ENCODE peak calls at places on chromosomes 13 and 19, in nine cellular contexts. C, S, H, F, X, W, V, N and L are unnamed samples.

GRCh38 chr19:1177322-1178114 is 3.5 kb upstream of the SBNO2 start:
- DNase-seq in C (peak), S (peak), H (peak), F (peak), X (peak), W (peak), V (no peak), N (peak), L (peak)

GRCh38 chr13:34913040-34913439 is 29.0 kb upstream of the NBEA start:
- DNase-seq in C (peak), S (no peak), H (no peak), F (peak), X (peak), W (peak), V (no peak), N (no peak), L (no peak)

GRCh38 chr13:47794963-47795362 is 206.1 kb downstream of the SUCLA2 start:
- DNase-seq in C (no peak), S (no peak), H (no peak), F (no peak), X (no peak), W (peak), V (no peak), N (no peak), L (no peak)

GRCh38 chr19:4429266-4430200 is 27.1 kb downstream of the CHAF1A start:
- DNase-seq in C (no peak), S (no peak), H (peak), F (no peak), X (no peak), W (no peak), V (no peak), N (no peak), L (no peak)

GRCh38 chr19:1445185-1445931 is 4.6 kb upstream of the APC2 start:
- DNase-seq in C (no peak), S (peak), H (no peak), F (peak), X (peak), W (peak), V (peak), N (no peak), L (no peak)

GRCh38 chr19:5828661-5829566 is 10.6 kb downstream of the FUT6 start:
- DNase-seq in C (no peak), S (no peak), H (no peak), F (no peak), X (peak), W (no peak), V (peak), N (no peak), L (no peak)

GRCh38 chr19:41882568-41883462 is at the start of gene ARHGEF1:
- DNase-seq in C (no peak), S (peak), H (no peak), F (no peak), X (peak), W (peak), V (peak), N (no peak), L (no peak)

GRCh38 chr19:55678121-55678671 is 3.2 kb downstream of the EPN1 start:
- DNase-seq in C (no peak), S (peak), H (no peak), F (no peak), X (no peak), W (no peak), V (peak), N (no peak), L (no peak)

GRCh38 chr19:10752237-10752912 is 34.5 kb downstream of the DNM2 start:
- DNase-seq in C (no peak), S (no peak), H (no peak), F (no peak), X (no peak), W (no peak), V (peak), N (no peak), L (no peak)

GRCh38 chr19:311813-312261 is 20.6 kb upstream of the PLPP2 start:
- DNase-seq in C (no peak), S (no peak), H (no peak), F (no peak), X (no peak), W (no peak), V (peak), N (no peak), L (no peak)

GRCh38 chr13:39263033-39263432 is 224.8 kb downstream of the NHLRC3 start:
- DNase-seq in C (no peak), S (peak), H (no peak), F (peak), X (peak), W (peak), V (no peak), N (no peak), L (peak)

GRCh38 chr19:4660181-4660791 is 9.9 kb downstream of the MYDGF start:
- DNase-seq in C (no peak), S (no peak), H (no peak), F (no peak), X (peak), W (peak), V (no peak), N (no peak), L (no peak)

GRCh38 chr13:57813641-57814040 is 182.1 kb downstream of the PCDH17 start:
- DNase-seq in C (no peak), S (no peak), H (no peak), F (no peak), X (no peak), W (no peak), V (no peak), N (no peak), L (no peak)

GRCh38 chr13:31835932-31836331 is 96.6 kb downstream of the RXFP2 start:
- DNase-seq in C (no peak), S (no peak), H (peak), F (peak), X (no peak), W (peak), V (no peak), N (peak), L (peak)

GRCh38 chr19:32168111-32168510 is 177.3 kb upstream of the ZNF507 start:
- DNase-seq in C (no peak), S (no peak), H (no peak), F (no peak), X (no peak), W (no peak), V (no peak), N (no peak), L (no peak)

GRCh38 chr13:49560270-49561063 is 24.9 kb downstream of the RCBTB1 start:
- DNase-seq in C (peak), S (no peak), H (peak), F (peak), X (peak), W (peak), V (no peak), N (no peak), L (no peak)

GRCh38 chr13:29436291-29436690 is 159.2 kb downstream of the SLC7A1 start:
- DNase-seq in C (peak), S (no peak), H (no peak), F (peak), X (no peak), W (peak), V (no peak), N (peak), L (no peak)

GRCh38 chr13:60759499-60759898 is 362.5 kb downstream of the TDRD3 start:
- DNase-seq in C (peak), S (no peak), H (no peak), F (peak), X (no peak), W (peak), V (no peak), N (no peak), L (no peak)

GRCh38 chr13:45775401-45775963 is 73.4 kb downstream of the CBY2 start:
- DNase-seq in C (no peak), S (no peak), H (no peak), F (no peak), X (no peak), W (no peak), V (no peak), N (no peak), L (no peak)

GRCh38 chr13:43261018-43261417 is 237.6 kb downstream of the DNAJC15 start:
- DNase-seq in C (peak), S (no peak), H (peak), F (peak), X (no peak), W (peak), V (no peak), N (peak), L (no peak)

GRCh38 chr19:40006273-40006691 is 9.4 kb downstream of the ZNF546 start:
- DNase-seq in C (peak), S (no peak), H (peak), F (peak), X (no peak), W (peak), V (no peak), N (peak), L (peak)

GRCh38 chr19:54461201-54462071 is 2.1 kb downstream of the LENG9 start:
- DNase-seq in C (no peak), S (no peak), H (peak), F (no peak), X (no peak), W (no peak), V (no peak), N (no peak), L (no peak)

GRCh38 chr19:2527171-2527570 is 51.2 kb downstream of the GADD45B start:
- DNase-seq in C (no peak), S (no peak), H (no peak), F (no peak), X (no peak), W (no peak), V (no peak), N (no peak), L (no peak)

GRCh38 chr19:2527716-2528115 is 51.8 kb downstream of the GADD45B start:
- DNase-seq in C (no peak), S (no peak), H (no peak), F (no peak), X (no peak), W (no peak), V (no peak), N (no peak), L (no peak)

GRCh38 chr19:2524840-2525723 is 49.2 kb downstream of the GADD45B start:
- DNase-seq in C (peak), S (no peak), H (no peak), F (peak), X (peak), W (peak), V (peak), N (peak), L (no peak)

GRCh38 chr19:2524361-2524839 is 48.5 kb downstream of the GADD45B start:
- DNase-seq in C (no peak), S (no peak), H (no peak), F (no peak), X (no peak), W (no peak), V (no peak), N (no peak), L (no peak)

DNA sequence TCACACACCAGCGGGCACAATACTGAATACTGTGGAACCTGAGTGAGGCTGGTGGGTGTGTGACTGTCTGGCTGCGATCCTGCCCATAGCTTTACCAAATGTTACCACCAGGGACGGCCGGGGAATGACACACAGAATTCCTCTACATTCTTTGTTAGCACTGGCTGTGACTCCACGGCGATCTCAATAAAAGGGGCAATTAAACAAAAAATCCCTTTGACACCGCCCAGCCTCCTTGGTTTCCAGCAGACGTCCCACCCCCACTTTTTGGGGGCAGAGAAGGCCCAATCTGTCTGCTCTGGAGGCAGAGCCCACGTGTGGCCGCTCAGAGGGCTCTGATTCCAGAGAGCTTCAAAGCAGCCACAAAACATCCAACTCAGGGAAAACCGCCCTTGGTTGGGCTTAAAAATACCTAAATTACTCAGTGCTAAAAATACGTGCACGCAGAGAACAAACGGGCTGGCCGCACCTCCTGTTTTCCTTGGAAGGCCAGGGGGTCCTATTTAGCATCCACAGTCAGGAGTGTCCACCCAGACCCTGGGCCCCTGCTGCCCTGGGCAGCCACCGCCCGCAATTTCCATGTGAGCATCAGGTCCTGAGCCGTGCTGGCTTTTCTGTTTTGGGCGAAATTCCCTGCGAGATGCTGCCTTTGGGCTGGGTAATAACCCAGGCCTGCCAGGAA is 47.8 kb downstream of the GADD45B start:
- DNase-seq in C (no peak), S (no peak), H (no peak), F (peak), X (no peak), W (no peak), V (no peak), N (peak), L (no peak)
- TF ChIP-seq CTCF in C (peak), S (peak), H (peak), F (peak), X (peak), W (no peak), V (no peak), N (peak), L (peak)

GRCh38 chr19:19459707-19460251 is 54.3 kb downstream of the GATAD2A start:
- DNase-seq in C (no peak), S (peak), H (no peak), F (peak), X (no peak), W (peak), V (peak), N (peak), L (no peak)

GRCh38 chr19:19460258-19460731 is 54.8 kb downstream of the GATAD2A start:
- DNase-seq in C (no peak), S (no peak), H (no peak), F (no peak), X (no peak), W (no peak), V (no peak), N (peak), L (no peak)

GRCh38 chr19:19461306-19461670 is 54.1 kb downstream of the TSSK6 start:
- DNase-seq in C (no peak), S (no peak), H (no peak), F (no peak), X (no peak), W (no peak), V (no peak), N (peak), L (no peak)

GRCh38 chr19:19461671-19462622 is 53.4 kb downstream of the TSSK6 start:
- DNase-seq in C (no peak), S (peak), H (no peak), F (peak), X (peak), W (no peak), V (peak), N (peak), L (no peak)

DNA sequence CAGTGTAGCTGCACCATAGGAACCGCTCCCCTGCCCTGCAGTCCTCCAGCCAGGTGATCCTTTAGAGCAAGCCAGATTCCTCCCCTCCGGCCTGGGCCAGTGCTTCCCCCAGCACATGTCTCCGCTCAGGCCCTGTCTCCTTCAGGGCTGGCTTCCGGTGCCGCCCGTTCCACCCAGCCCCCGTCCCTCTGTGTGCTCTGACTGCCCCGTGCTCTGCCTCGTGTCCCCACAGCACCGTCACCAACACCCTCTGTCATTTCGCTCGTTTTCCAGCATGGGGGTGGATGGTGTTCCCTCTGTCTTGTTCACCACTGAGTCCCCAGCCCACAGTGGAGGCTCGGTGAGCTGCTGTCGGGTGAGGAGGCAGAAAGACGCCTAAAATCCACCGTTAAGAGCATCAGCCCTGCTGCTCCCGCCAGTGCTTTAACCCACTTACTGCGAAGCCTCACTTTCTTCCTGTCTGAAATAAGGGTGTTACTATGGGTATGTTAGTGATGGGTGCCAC is 54.5 kb downstream of the TSSK6 start:
- DNase-seq in C (no peak), S (peak), H (no peak), F (no peak), X (no peak), W (no peak), V (peak), N (peak), L (no peak)
- H3K4me3 ChIP-seq in C (no peak), S (no peak), H (no peak), F (no peak), X (no peak), W (no peak), V (peak), N (no peak), L (no peak)

DNA sequence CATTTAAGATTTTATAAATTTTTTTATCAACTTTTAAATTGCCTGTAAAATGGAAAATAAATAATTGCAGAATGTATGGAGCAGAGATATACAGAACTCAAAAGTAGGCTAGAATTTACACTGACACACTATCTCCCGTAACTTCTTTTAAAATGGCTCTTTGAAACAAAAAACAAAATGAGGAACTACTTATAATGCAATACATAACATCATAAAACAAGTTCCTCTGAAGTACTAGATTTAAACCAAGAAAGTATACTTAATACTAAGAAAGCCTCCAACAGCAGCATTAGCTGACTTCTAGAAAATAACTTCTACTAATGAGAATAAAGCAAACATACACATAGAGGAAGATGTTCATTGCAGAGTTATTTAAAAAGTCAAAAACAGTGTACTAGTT is 17.0 kb downstream of the RBM26 start:
- DNase-seq in C (no peak), S (no peak), H (no peak), F (no peak), X (no peak), W (no peak), V (no peak), N (no peak), L (no peak)
- TF ChIP-seq CTCF in C (no peak), S (no peak), H (no peak), F (no peak), X (no peak), W (no peak), V (no peak), N (no peak), L (no peak)

GRCh38 chr13:110306960-110307696 is at the start of the genes COL4A1 and COL4A2:
- DNase-seq in C (no peak), S (peak), H (no peak), F (peak), X (peak), W (peak), V (peak), N (peak), L (no peak)
- H3K4me3 ChIP-seq in C (peak), S (peak), H (peak), F (peak), X (peak), W (peak), V (peak), N (peak), L (peak)

GRCh38 chr13:99087130-99087953 is 109.5 kb upstream of the DOCK9 start:
- DNase-seq in C (peak), S (peak), H (peak), F (peak), X (peak), W (peak), V (peak), N (peak), L (peak)
- TF ChIP-seq CTCF in C (peak), S (peak), H (no peak), F (peak), X (peak), W (peak), V (peak), N (peak), L (no peak)

GRCh38 chr19:2759965-2760364 is 20.1 kb upstream of the SLC39A3 start:
- DNase-seq in C (no peak), S (no peak), H (no peak), F (no peak), X (no peak), W (no peak), V (no peak), N (no peak), L (no peak)
- H3K4me3 ChIP-seq in C (no peak), S (no peak), H (no peak), F (no peak), X (no peak), W (no peak), V (no peak), N (no peak), L (no peak)

DNA sequence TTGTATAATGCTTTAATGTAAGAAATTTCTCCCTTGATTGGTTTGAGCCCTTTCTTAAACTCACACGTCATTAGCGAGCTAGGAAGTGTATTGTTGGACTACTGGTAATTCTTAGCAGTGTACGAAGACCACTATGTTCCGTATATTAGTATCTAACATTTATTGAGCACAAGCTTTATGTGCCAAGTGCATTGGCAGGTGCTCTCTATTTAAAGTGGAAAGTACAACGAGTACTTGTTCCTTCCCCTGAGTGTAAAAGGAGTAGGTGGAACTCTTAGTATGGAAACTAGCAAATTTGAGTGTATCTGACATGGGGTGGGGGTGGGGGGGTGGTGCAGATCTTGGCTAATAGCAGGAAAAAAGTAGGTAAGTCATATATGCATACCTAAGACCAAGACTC is 594.7 kb downstream of the FGF9 start:
- DNase-seq in C (no peak), S (no peak), H (no peak), F (no peak), X (no peak), W (no peak), V (no peak), N (no peak), L (no peak)
- TF ChIP-seq CTCF in C (no peak), S (no peak), H (no peak), F (no peak), X (no peak), W (no peak), V (no peak), N (no peak), L (no peak)

DNA sequence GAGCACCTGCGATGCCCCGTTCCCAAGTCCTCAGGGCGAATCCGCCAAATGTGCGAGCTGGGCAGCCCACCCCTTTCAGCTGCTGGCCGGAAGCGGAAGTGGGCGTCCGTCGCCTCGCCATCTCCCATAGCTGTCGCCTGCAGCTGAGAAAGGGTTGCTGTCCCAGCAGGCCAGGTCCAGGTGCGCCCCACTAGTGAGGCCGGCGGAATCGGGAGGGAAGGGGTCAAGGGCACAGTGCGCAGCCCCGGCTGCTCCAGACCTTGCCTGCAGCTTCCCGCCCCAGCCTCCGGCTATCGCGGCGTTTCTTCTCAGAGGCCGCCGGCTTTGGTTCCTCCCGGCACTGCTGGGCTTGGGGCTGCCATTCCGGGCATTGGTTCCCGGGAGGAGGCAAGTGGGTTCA is at the start of gene ZNF177:
- DNase-seq in C (no peak), S (no peak), H (no peak), F (peak), X (no peak), W (no peak), V (no peak), N (peak), L (no peak)
- H3K4me3 ChIP-seq in C (peak), S (no peak), H (peak), F (peak), X (no peak), W (no peak), V (peak), N (peak), L (peak)